ENCODE peak calls at places on chromosomes 4 and X, in seven cellular contexts. C, G, I, M, P, O and A are unnamed samples.
A peak's percentile ranks its signal among the peaks of the same experiment; 100 is the strongest.

GRCh38 chr4:47704693-47705325 is 133.1 kb downstream of the CORIN start:
- DNase-seq in C (no peak), G (no peak), I (peak; percentile 13), M (no peak), P (no peak), O (peak; percentile 57), A (no peak)

GRCh38 chrX:102712216-102712966 is at the start of gene GPRASP2:
- DNase-seq in C (no peak), G (no peak), I (peak; percentile 1), M (no peak), P (peak; percentile 57), O (peak; percentile 18), A (no peak)

GRCh38 chr4:174929346-174929745 is 11.2 kb downstream of the ADAM29 start:
- DNase-seq in C (no peak), G (no peak), I (no peak), M (no peak), P (no peak), O (no peak), A (no peak)

GRCh38 chrX:40318796-40319195 is 221.0 kb upstream of the BCOR start:
- DNase-seq in C (no peak), G (no peak), I (no peak), M (no peak), P (no peak), O (no peak), A (no peak)

GRCh38 chr4:2352171-2352570 is 66.3 kb downstream of the ZFYVE28 start:
- DNase-seq in C (no peak), G (no peak), I (no peak), M (no peak), P (no peak), O (no peak), A (no peak)

GRCh38 chrX:143378851-143379250 is 138.4 kb downstream of the SPANXN3 start:
- DNase-seq in C (no peak), G (no peak), I (no peak), M (no peak), P (no peak), O (no peak), A (no peak)

GRCh38 chrX:134670241-134670811 is 12.1 kb upstream of the PLAC1 start:
- DNase-seq in C (no peak), G (no peak), I (peak; percentile 45), M (no peak), P (no peak), O (peak; percentile 94), A (no peak)

GRCh38 chr4:127400736-127401346 is 231.9 kb upstream of the INTU start:
- DNase-seq in C (no peak), G (no peak), I (peak; percentile 45), M (peak; percentile 3), P (peak; percentile 19), O (peak; percentile 71), A (no peak)

GRCh38 chr4:6693274-6694176 is at the start of gene S100P:
- DNase-seq in C (no peak), G (no peak), I (no peak), M (no peak), P (no peak), O (no peak), A (no peak)

GRCh38 chr4:154344686-154345085 is 146.9 kb downstream of the DCHS2 start:
- DNase-seq in C (no peak), G (no peak), I (no peak), M (no peak), P (no peak), O (no peak), A (no peak)

GRCh38 chr4:72314869-72315268 is 254.2 kb downstream of the ADAMTS3 start:
- DNase-seq in C (no peak), G (no peak), I (peak; percentile 36), M (no peak), P (peak; percentile 18), O (peak; percentile 64), A (no peak)

GRCh38 chr4:107740950-107741701 is 21.1 kb upstream of the PAPSS1 start:
- DNase-seq in C (no peak), G (no peak), I (peak; percentile 20), M (no peak), P (peak; percentile 67), O (peak; percentile 15), A (no peak)

GRCh38 chr4:147207941-147208340 is 262.3 kb upstream of the TTC29 start:
- DNase-seq in C (no peak), G (no peak), I (no peak), M (no peak), P (no peak), O (no peak), A (no peak)

GRCh38 chr4:65521666-65522065 is 148.6 kb downstream of the EPHA5 start:
- DNase-seq in C (no peak), G (no peak), I (no peak), M (no peak), P (no peak), O (no peak), A (no peak)

GRCh38 chr4:122617597-122618593 is 3.0 kb downstream of the IL21 start:
- DNase-seq in C (no peak), G (no peak), I (no peak), M (no peak), P (no peak), O (no peak), A (no peak)

GRCh38 chr4:121373841-121374240 is 7.0 kb downstream of the QRFPR start:
- DNase-seq in C (no peak), G (no peak), I (no peak), M (no peak), P (no peak), O (no peak), A (no peak)

GRCh38 chrX:8738588-8739189 is 6.8 kb upstream of the ANOS1 start:
- DNase-seq in C (no peak), G (no peak), I (no peak), M (peak; percentile 17), P (no peak), O (peak; percentile 58), A (no peak)

GRCh38 chrX:148310402-148311200 is 189.8 kb upstream of the AFF2 start:
- DNase-seq in C (peak; percentile 17), G (no peak), I (no peak), M (no peak), P (no peak), O (no peak), A (no peak)

GRCh38 chr4:116598980-116599789 is 486.2 kb downstream of the TRAM1L1 start:
- DNase-seq in C (no peak), G (no peak), I (no peak), M (no peak), P (peak; percentile 10), O (no peak), A (no peak)

GRCh38 chr4:34953145-34953799 is 1291.0 kb downstream of the ARAP2 start:
- DNase-seq in C (no peak), G (no peak), I (no peak), M (no peak), P (no peak), O (no peak), A (no peak)

GRCh38 chrX:78945186-78945912 is at the start of gene P2RY10:
- DNase-seq in C (peak; percentile 13), G (no peak), I (no peak), M (no peak), P (no peak), O (no peak), A (no peak)

GRCh38 chr4:180832086-180832485 is 1411.1 kb upstream of the TENM3 start:
- DNase-seq in C (no peak), G (no peak), I (no peak), M (no peak), P (no peak), O (peak; percentile 16), A (no peak)

GRCh38 chr4:127782025-127782274 is 172 bp upstream of the HSPA4L start:
- DNase-seq in C (no peak), G (peak; percentile 71), I (peak; percentile 76), M (no peak), P (peak; percentile 62), O (peak; percentile 94), A (no peak)

GRCh38 chr4:186243331-186243730 is 16.0 kb downstream of the KLKB1 start:
- DNase-seq in C (no peak), G (no peak), I (no peak), M (no peak), P (no peak), O (no peak), A (no peak)

GRCh38 chr4:40186665-40187014 is 10.2 kb upstream of the RHOH start:
- DNase-seq in C (no peak), G (no peak), I (no peak), M (no peak), P (no peak), O (peak; percentile 12), A (no peak)

GRCh38 chr4:24262084-24262483 is 322.3 kb downstream of the DHX15 start:
- DNase-seq in C (no peak), G (no peak), I (no peak), M (no peak), P (no peak), O (no peak), A (no peak)